ENCODE peak calls at places on chromosomes 7 and 10, in seven cellular contexts. E, C, K, L, J, T and X are unnamed samples.

GRCh38 chr10:96047004-96047649 is 3.7 kb downstream of the CCNJ start:
- DNase-seq in T (no peak), E (no peak), K (no peak), C (no peak), J (no peak), L (no peak), X (no peak)

GRCh38 chr7:136911362-136911761 is 42.9 kb downstream of the CHRM2 start:
- DNase-seq in E (no peak), L (no peak), C (no peak), J (no peak), K (peak; percentile 7), T (peak; percentile 30), X (peak; percentile 4)

GRCh38 chr10:37448161-37448560 is 322.8 kb downstream of the ANKRD30A start:
- DNase-seq in C (no peak), L (no peak), T (no peak), E (no peak), J (no peak), K (no peak), X (no peak)

GRCh38 chr7:113085781-113086390 is 741 bp downstream of the GPR85 start:
- DNase-seq in K (peak; percentile 50), E (no peak), J (no peak), T (no peak), C (no peak), L (no peak), X (no peak)

GRCh38 chr10:97433430-97434001 is 7.5 kb downstream of the PGAM1 start:
- DNase-seq in E (no peak), K (no peak), T (no peak), L (no peak), J (no peak), C (no peak), X (no peak)

GRCh38 chr7:74657692-74658170 is at the start of gene GTF2I:
- DNase-seq in J (no peak), E (peak; percentile 50), L (no peak), K (peak; percentile 79), C (no peak), T (peak; percentile 71), X (no peak)

GRCh38 chr7:157224627-157225026 is 85.9 kb downstream of the UBE3C start:
- DNase-seq in J (no peak), T (no peak), C (no peak), K (peak; percentile 38), L (no peak), E (no peak), X (peak; percentile 33)

GRCh38 chr10:219731-220472 is 84.6 kb downstream of the ZMYND11 start:
- DNase-seq in K (no peak), E (no peak), J (no peak), L (no peak), C (no peak), T (no peak), X (no peak)

GRCh38 chr10:72009430-72010081 is 45.4 kb downstream of the CHST3 start:
- DNase-seq in T (peak; percentile 29), C (peak; percentile 93), K (peak; percentile 96), J (peak; percentile 64), L (no peak), E (no peak), X (no peak)

GRCh38 chr10:109678857-109679256 is 244.5 kb downstream of the XPNPEP1 start:
- DNase-seq in J (no peak), T (no peak), K (no peak), C (no peak), E (no peak), L (no peak), X (peak; percentile 12)

GRCh38 chr10:79239275-79239779 is 107.9 kb upstream of the PPIF start:
- DNase-seq in K (peak; percentile 62), J (peak; percentile 63), C (peak; percentile 53), E (peak; percentile 45), T (peak; percentile 87), L (no peak), X (no peak)

GRCh38 chr7:17946591-17946990 is 6.3 kb upstream of the SNX13 start:
- DNase-seq in L (no peak), J (no peak), T (no peak), K (no peak), E (no peak), C (no peak), X (no peak)